ENCODE peak calls at places on chromosome 7, in eight cellular contexts. C is PC-3, A is cardiac fibroblast, L is choroid plexus epithelial cell, H is brain microvascular endothelial cell, R is mammary epithelial cell, Q is SK-N-SH, I is cardiac muscle cell. D is an unnamed sample.

GRCh38 chr7:54841772-54842707 is 83.0 kb upstream of the SEC61G start:
- DNase-seq in Q (no peak), I (peak), H (peak), A (peak), L (peak), R (no peak), C (peak), D (no peak)

GRCh38 chr7:152568972-152569371 is 107.0 kb downstream of the XRCC2 start:
- DNase-seq in A (no peak), C (no peak), H (no peak), Q (no peak), L (no peak), R (no peak), I (no peak), D (no peak)

GRCh38 chr7:80133361-80134104 is 1.1 kb upstream of the GNAI1 start:
- DNase-seq in R (peak), H (no peak), L (peak), A (peak), C (peak), I (no peak), Q (no peak), D (no peak)

GRCh38 chr7:1561036-1561940 is 5.3 kb upstream of the TMEM184A start:
- DNase-seq in C (no peak), I (no peak), Q (no peak), A (no peak), R (no peak), L (no peak), H (no peak), D (no peak)

GRCh38 chr7:81013036-81013435 is 94.2 kb upstream of the SEMA3C start:
- DNase-seq in A (peak), R (peak), H (peak), C (peak), Q (no peak), L (peak), I (peak), D (peak)

GRCh38 chr7:121576148-121576921 is 180.2 kb upstream of the FAM3C start:
- DNase-seq in L (no peak), I (peak), Q (no peak), R (no peak), H (no peak), A (no peak), C (no peak), D (no peak)

GRCh38 chr7:149799397-149800168 is 26.2 kb upstream of the ZNF467 start:
- DNase-seq in H (no peak), R (no peak), C (peak), A (no peak), L (peak), I (peak), Q (peak), D (no peak)

GRCh38 chr7:74283858-74284447 is 5.3 kb upstream of the CLIP2 start:
- DNase-seq in Q (no peak), C (no peak), R (no peak), A (no peak), L (no peak), H (no peak), I (no peak), D (no peak)

GRCh38 chr7:24052572-24053223 is 231.3 kb upstream of the NPY start:
- DNase-seq in C (peak), L (peak), Q (no peak), H (peak), R (peak), I (no peak), A (peak), D (peak)

GRCh38 chr7:84510501-84510900 is 315.9 kb upstream of the SEMA3A start:
- DNase-seq in C (no peak), H (no peak), A (peak), Q (no peak), R (peak), I (no peak), L (peak), D (peak)

GRCh38 chr7:42511027-42511426 is 274.0 kb upstream of the GLI3 start:
- DNase-seq in R (peak), C (peak), H (no peak), I (no peak), Q (no peak), A (peak), L (peak), D (no peak)

GRCh38 chr7:157760004-157760730 is 423.4 kb downstream of the DNAJB6 start:
- DNase-seq in A (no peak), H (no peak), R (no peak), C (no peak), Q (peak), I (no peak), L (peak), D (no peak)

GRCh38 chr7:136728945-136729344 is 139.5 kb upstream of the CHRM2 start:
- DNase-seq in A (no peak), L (no peak), H (no peak), Q (no peak), I (no peak), C (no peak), R (no peak), D (no peak)

GRCh38 chr7:132138817-132139216 is 437.5 kb downstream of the PLXNA4 start:
- DNase-seq in Q (no peak), I (no peak), L (no peak), A (peak), H (no peak), R (peak), C (peak), D (peak)

GRCh38 chr7:120582916-120583315 is 275.0 kb downstream of the TSPAN12 start:
- DNase-seq in R (no peak), I (no peak), H (no peak), Q (no peak), A (no peak), C (no peak), L (peak), D (no peak)

GRCh38 chr7:126727930-126728331 is 524.8 kb downstream of the GRM8 start:
- DNase-seq in A (peak), I (no peak), Q (no peak), H (peak), R (peak), L (peak), C (peak), D (peak)

GRCh38 chr7:134355925-134356324 is 39.2 kb upstream of the SLC35B4 start:
- DNase-seq in I (no peak), H (no peak), A (peak), C (no peak), Q (no peak), L (no peak), R (peak), D (no peak)

GRCh38 chr7:47453093-47454056 is 128.5 kb downstream of the TNS3 start:
- DNase-seq in A (peak), I (no peak), Q (no peak), H (peak), L (peak), R (peak), C (peak), D (peak)

GRCh38 chr7:64879800-64880199 is 23.3 kb upstream of the ZNF273 start:
- DNase-seq in L (no peak), H (no peak), R (no peak), C (no peak), I (no peak), Q (peak), A (no peak), D (no peak)

GRCh38 chr7:105173586-105173985 is 159.6 kb downstream of the KMT2E start:
- DNase-seq in R (no peak), C (no peak), L (no peak), I (no peak), Q (no peak), A (no peak), H (no peak), D (no peak)

GRCh38 chr7:69166979-69167516 is 431.2 kb upstream of the AUTS2 start:
- DNase-seq in C (no peak), R (no peak), H (no peak), I (no peak), L (no peak), Q (no peak), A (no peak), D (no peak)

GRCh38 chr7:44881066-44881600 is 4.2 kb downstream of the PURB start:
- DNase-seq in I (no peak), Q (no peak), C (no peak), L (peak), H (no peak), A (peak), R (no peak), D (no peak)

GRCh38 chr7:159007308-159008054 is 137.2 kb downstream of the VIPR2 start:
- DNase-seq in I (no peak), A (no peak), L (no peak), C (no peak), R (no peak), Q (no peak), H (no peak), D (no peak)

GRCh38 chr7:30683839-30684238 is 1.6 kb upstream of the CRHR2 start:
- DNase-seq in L (no peak), R (no peak), Q (no peak), C (no peak), A (no peak), I (no peak), H (no peak), D (no peak)

GRCh38 chr7:28547115-28547514 is 134.8 kb downstream of the CREB5 start:
- DNase-seq in Q (no peak), L (no peak), C (no peak), H (no peak), R (no peak), A (no peak), I (no peak), D (no peak)

GRCh38 chr7:30726296-30727006 is 25.5 kb upstream of the INMT start:
- DNase-seq in A (no peak), H (no peak), C (no peak), L (no peak), I (no peak), R (no peak), Q (no peak), D (no peak)

GRCh38 chr7:11650030-11650429 is 182.0 kb downstream of the THSD7A start:
- DNase-seq in C (peak), A (peak), L (peak), H (no peak), I (no peak), Q (no peak), R (no peak), D (no peak)

GRCh38 chr7:44977956-44978355 is 859 bp downstream of the MYO1G start:
- DNase-seq in A (no peak), R (no peak), I (no peak), Q (no peak), H (no peak), L (no peak), C (no peak), D (no peak)

GRCh38 chr7:101179117-101179779 is 845 bp downstream of the NAT16 start:
- DNase-seq in I (no peak), R (no peak), Q (peak), A (no peak), C (no peak), L (no peak), H (no peak), D (no peak)
- H3K4me3 ChIP-seq in I (peak), R (no peak), Q (peak), A (no peak), C (peak), L (no peak), H (no peak), D (no peak)

DNA sequence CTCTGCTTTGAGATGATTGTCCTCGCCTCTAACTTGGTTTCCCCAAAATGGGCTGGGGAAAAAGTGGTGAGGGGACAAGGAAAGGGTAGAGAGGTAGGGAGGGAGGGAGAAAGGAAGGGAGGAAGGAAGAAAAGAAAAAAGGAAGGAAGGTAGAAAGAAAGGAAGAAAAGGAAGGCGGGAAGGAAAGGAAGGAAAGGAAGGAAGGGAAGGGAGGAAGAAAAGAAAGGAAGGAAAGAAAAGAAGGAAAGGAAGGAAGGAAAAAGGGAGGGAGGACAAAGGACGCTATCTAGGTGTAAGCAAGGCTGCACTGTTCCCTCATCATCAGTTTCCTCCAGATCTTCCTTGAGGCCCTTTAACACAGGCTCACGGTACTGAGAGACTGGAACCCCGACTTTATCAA is 2.2 kb downstream of the GNA12 start:
- DNase-seq in Q (no peak), H (no peak), A (no peak), L (no peak), C (no peak), I (no peak), R (no peak), D (no peak)
- H3K4me3 ChIP-seq in Q (no peak), H (no peak), A (no peak), L (no peak), C (peak), I (no peak), R (no peak), D (no peak)

GRCh38 chr7:86645676-86646276 is 2.1 kb downstream of the GRM3 start:
- DNase-seq in H (no peak), Q (peak), C (no peak), L (no peak), A (no peak), R (no peak), I (no peak), D (no peak)
- H3K4me3 ChIP-seq in H (no peak), Q (no peak), C (no peak), L (no peak), A (no peak), R (no peak), I (no peak), D (no peak)

GRCh38 chr7:90708841-90709317 is 112.8 kb downstream of the CDK14 start:
- DNase-seq in R (no peak), C (peak), L (peak), Q (no peak), H (no peak), I (peak), A (peak), D (no peak)

GRCh38 chr7:90706067-90706716 is 110.1 kb downstream of the CDK14 start:
- DNase-seq in H (no peak), R (no peak), A (no peak), L (peak), Q (no peak), C (no peak), I (no peak), D (no peak)

GRCh38 chr7:90713628-90714027 is 117.5 kb downstream of the CDK14 start:
- DNase-seq in L (no peak), H (no peak), C (no peak), Q (no peak), I (no peak), A (no peak), R (no peak), D (no peak)

GRCh38 chr7:90710466-90710850 is 114.3 kb downstream of the CDK14 start:
- DNase-seq in H (no peak), I (no peak), C (no peak), A (no peak), Q (no peak), R (no peak), L (no peak), D (no peak)

DNA sequence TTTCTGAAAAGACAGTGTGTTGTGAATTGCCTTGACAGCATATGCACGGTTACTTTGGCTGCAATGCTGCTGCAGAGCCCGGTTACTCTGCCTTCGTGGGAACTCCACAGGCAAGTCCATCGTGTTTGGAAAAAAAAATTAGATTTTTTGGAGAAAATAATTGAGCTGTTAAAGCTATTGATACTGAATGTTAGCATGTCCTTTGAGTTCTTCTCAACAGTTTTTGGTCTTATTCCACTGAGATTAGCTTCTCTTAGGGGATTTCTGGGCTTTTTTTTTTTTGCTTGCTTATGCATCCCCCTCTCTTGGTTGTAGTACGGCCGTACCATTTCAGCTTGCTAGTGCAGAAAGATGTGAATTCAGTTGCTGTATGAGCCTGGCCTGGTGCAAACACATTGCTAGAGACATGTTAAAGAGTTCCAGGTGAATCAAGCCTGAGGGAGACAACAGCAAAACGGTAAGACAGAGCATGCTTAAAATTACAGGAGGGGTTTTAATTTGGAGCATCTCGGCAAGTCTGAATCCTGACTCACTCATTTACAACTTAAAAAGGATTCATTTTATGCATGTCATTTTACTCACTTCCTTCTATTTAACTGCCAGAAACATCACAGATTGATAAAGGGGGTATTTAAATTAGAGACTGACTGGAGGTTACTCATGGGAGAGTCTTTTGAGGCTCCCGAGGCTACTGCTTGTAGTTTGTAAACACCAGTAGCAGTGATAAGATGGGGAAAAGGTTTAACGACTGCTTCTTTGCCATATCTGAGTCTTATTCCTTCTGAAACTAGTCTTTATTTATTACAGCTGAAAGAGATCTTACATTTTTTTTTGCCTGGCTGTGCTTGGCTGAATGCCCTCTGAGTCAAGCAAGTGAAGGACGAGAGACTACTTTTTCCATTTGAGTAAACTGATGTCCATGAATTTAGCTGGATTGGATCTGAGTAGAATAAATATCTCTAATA is 113.7 kb downstream of the CDK14 start:
- DNase-seq in H (peak), L (peak), C (peak), I (no peak), R (peak), Q (no peak), A (peak), D (peak)
- H3K4me3 ChIP-seq in H (no peak), L (no peak), C (no peak), I (no peak), R (no peak), Q (no peak), A (no peak), D (no peak)

GRCh38 chr7:22663319-22663718 is 63.7 kb upstream of the IL6 start:
- DNase-seq in A (peak), I (no peak), C (peak), H (no peak), L (peak), R (no peak), Q (no peak), D (no peak)
- H3K4me3 ChIP-seq in A (no peak), I (no peak), C (no peak), H (no peak), L (no peak), R (no peak), Q (no peak), D (no peak)

DNA sequence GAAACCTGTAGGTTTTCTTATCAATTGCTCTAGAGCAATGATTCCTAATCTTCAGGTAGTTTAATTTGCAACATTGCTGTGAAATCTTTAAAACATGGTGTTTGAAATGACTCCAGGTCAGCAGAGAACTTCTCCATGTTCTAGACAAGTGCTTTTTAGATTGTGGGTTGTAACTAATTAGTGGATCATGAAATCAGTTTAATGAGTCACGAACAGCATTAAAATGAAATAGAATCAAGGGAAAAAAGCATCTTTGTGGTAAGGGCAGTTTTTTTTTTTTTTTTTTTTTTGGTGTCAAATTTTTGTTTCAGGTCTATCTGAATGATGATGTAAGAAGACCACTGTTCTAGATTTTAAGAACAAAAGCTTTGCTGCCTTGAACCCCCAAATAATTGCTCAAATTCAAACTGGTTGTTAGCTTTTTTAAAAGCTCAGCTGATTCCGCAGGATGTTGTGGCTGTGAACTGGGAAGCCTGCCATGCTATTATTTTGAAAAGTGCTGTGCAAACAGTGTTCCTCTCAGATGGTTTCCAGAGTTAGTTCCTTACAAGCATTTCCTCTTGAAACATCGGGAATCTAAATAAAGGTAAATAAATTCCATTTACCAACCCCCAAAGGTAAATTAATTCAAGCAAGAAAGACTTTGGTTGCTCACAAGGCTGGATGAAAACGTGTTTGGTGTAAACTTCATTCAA is 13.1 kb upstream of the PDK4 start:
- DNase-seq in A (peak), Q (no peak), R (no peak), L (peak), C (peak), I (no peak), H (peak), D (no peak)
- H3K4me3 ChIP-seq in A (no peak), Q (no peak), R (no peak), L (no peak), C (peak), I (no peak), H (no peak), D (no peak)

GRCh38 chr7:128406147-128406985 is 3.4 kb downstream of the IMPDH1 start:
- DNase-seq in A (no peak), H (no peak), R (no peak), C (no peak), L (no peak), Q (peak), I (no peak), D (no peak)
- H3K4me3 ChIP-seq in A (no peak), H (peak), R (peak), C (no peak), L (peak), Q (peak), I (peak), D (peak)

DNA sequence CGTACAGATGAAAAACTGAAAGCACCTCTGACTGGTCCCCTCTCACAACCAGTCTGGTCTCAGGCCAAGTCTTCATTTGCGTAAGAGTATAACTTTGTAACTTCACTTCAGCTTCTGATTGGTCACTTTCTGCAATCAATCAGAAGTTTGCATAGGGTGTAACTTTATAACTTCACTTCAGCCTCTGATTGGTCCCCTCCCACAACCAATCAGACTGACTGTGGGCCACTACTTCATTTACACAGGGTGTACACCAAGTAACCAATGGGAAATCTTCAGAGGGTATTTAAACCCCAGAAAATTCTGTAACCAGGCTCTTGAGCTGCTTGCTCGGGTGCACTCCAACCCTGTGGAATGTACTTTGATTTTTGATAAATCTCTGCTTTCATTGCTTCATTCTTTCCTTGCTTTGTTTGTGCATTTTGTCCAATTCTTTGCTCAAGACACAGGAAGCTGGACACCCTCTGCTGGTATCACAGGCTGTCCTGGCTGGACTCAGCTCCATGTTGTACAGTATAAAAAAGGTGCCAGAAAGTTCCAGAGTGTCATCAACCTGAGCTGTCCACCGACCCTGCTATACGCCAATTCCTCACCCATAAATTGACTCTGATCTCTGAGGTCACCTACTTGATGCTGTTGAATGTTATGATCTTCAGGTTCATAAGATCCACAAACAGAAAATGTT is 74.5 kb downstream of the COBL start:
- DNase-seq in A (no peak), I (no peak), R (no peak), H (no peak), C (peak), L (no peak), Q (no peak), D (no peak)
- H3K4me3 ChIP-seq in A (no peak), I (no peak), R (no peak), H (no peak), C (no peak), L (no peak), Q (no peak), D (no peak)

DNA sequence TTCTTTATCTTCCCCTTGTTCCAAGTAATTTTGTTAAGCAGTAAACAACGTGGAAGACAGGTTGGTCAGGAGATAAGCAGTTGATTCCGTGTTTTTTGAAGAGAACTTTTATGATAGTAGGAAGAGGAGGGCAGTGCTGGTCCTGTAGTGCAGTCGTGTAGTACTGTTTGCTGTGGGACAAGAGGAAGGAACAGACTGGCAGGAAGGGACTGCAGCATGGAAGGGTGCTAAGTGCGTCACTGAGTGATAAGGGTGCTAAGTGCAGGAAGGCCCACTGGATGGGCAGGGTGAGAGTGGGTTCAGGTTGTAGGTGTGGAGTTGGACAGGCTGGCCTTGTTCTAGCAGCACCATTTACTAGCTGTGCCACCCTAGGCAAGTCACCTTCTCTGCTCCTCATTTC is 125.0 kb downstream of the SDK1 start:
- DNase-seq in A (no peak), H (no peak), L (no peak), I (no peak), R (no peak), C (no peak), Q (no peak), D (no peak)
- H3K4me3 ChIP-seq in A (no peak), H (no peak), L (no peak), I (no peak), R (no peak), C (no peak), Q (no peak), D (no peak)